ENCODE peak calls at places on chromosomes 5 and 9, in five cellular contexts. One of them, this sample, is unnamed.
A peak's percentile ranks its signal among the peaks of the same experiment; 100 is the strongest.

GRCh38 chr9:125632321-125633115 is 74.5 kb downstream of the MAPKAP1 start:
- DNase-seq in tibial nerve: no peak
- DNase-seq in IMR-90: peak; percentile 22
- DNase-seq in kidney tubule cell: peak; percentile 90
- DNase-seq in choroid plexus epithelial cell: no peak
- DNase-seq in this sample: no peak

GRCh38 chr5:530001-530400 is 5.8 kb upstream of the SLC9A3 start:
- DNase-seq in tibial nerve: no peak
- DNase-seq in IMR-90: no peak
- DNase-seq in kidney tubule cell: no peak
- DNase-seq in choroid plexus epithelial cell: no peak
- DNase-seq in this sample: no peak

GRCh38 chr5:100777680-100778281 is 125.3 kb downstream of the ST8SIA4 start:
- DNase-seq in tibial nerve: no peak
- DNase-seq in IMR-90: peak; percentile 89
- DNase-seq in kidney tubule cell: peak; percentile 74
- DNase-seq in choroid plexus epithelial cell: peak; percentile 92
- DNase-seq in this sample: peak; percentile 95

GRCh38 chr9:120711354-120711753 is 2.9 kb downstream of the MEGF9 start:
- DNase-seq in tibial nerve: no peak
- DNase-seq in IMR-90: no peak
- DNase-seq in kidney tubule cell: no peak
- DNase-seq in choroid plexus epithelial cell: no peak
- DNase-seq in this sample: peak; percentile 40

GRCh38 chr5:154714271-154714986 is 40.7 kb upstream of the LARP1 start:
- DNase-seq in tibial nerve: no peak
- DNase-seq in IMR-90: peak; percentile 77
- DNase-seq in kidney tubule cell: peak; percentile 76
- DNase-seq in choroid plexus epithelial cell: peak; percentile 67
- DNase-seq in this sample: peak; percentile 16

GRCh38 chr5:180910735-180911134 is 11.8 kb downstream of the BTNL8 start:
- DNase-seq in tibial nerve: no peak
- DNase-seq in IMR-90: no peak
- DNase-seq in kidney tubule cell: peak; percentile 60
- DNase-seq in choroid plexus epithelial cell: no peak
- DNase-seq in this sample: no peak

GRCh38 chr5:170818222-170818621 is 34.7 kb downstream of the GABRP start:
- DNase-seq in tibial nerve: no peak
- DNase-seq in IMR-90: peak; percentile 71
- DNase-seq in kidney tubule cell: no peak
- DNase-seq in choroid plexus epithelial cell: peak; percentile 75
- DNase-seq in this sample: no peak

GRCh38 chr5:73644385-73644963 is 18.5 kb downstream of the ARHGEF28 start:
- DNase-seq in tibial nerve: no peak
- DNase-seq in IMR-90: no peak
- DNase-seq in kidney tubule cell: no peak
- DNase-seq in choroid plexus epithelial cell: no peak
- DNase-seq in this sample: no peak

GRCh38 chr9:2127486-2127885 is 112.3 kb downstream of the SMARCA2 start:
- DNase-seq in tibial nerve: no peak
- DNase-seq in IMR-90: peak; percentile 51
- DNase-seq in kidney tubule cell: peak; percentile 61
- DNase-seq in choroid plexus epithelial cell: peak; percentile 48
- DNase-seq in this sample: peak; percentile 18

This sample was measured in MCF 10A.